ENCODE peak calls at places on chromosomes 11 and 22, in seven cellular contexts. One of them, this sample, is unnamed.
A peak's percentile ranks its signal among the peaks of the same experiment; 100 is the strongest.

GRCh38 chr11:73662445-73663157 is 16.2 kb downstream of the PLEKHB1 start:
- DNase-seq in NCI-H1930: no peak
- DNase-seq in stimulated activated CD8-positive, alpha-beta memory T cell treated with anti-CD3 and anti-CD28 coated beads, Interleukin-4, amount 100 ng/mL, for 24 hours: no peak
- DNase-seq in HS-5: no peak
- DNase-seq in NCI-H2107: no peak
- DNase-seq in stimulated activated CD4-positive, alpha-beta T cell treated with anti-CD3 and anti-CD28 coated beads, TNF-alpha, amount 100 ng/mL, for 4 hours: no peak
- DNase-seq in NCI-H510A: no peak
- DNase-seq in this sample: no peak

GRCh38 chr11:70483940-70484339 is 85.6 kb downstream of the CTTN start:
- DNase-seq in stimulated activated CD8-positive, alpha-beta memory T cell treated with anti-CD3 and anti-CD28 coated beads, Interleukin-4, amount 100 ng/mL, for 24 hours: no peak
- DNase-seq in stimulated activated CD4-positive, alpha-beta T cell treated with anti-CD3 and anti-CD28 coated beads, TNF-alpha, amount 100 ng/mL, for 4 hours: no peak
- DNase-seq in NCI-H1930: no peak
- DNase-seq in NCI-H510A: no peak
- DNase-seq in HS-5: no peak
- DNase-seq in NCI-H2107: no peak
- DNase-seq in this sample: no peak

GRCh38 chr11:66637557-66638176 is 836 bp upstream of the RBM4 start:
- DNase-seq in NCI-H2107: no peak
- DNase-seq in NCI-H1930: no peak
- DNase-seq in HS-5: no peak
- DNase-seq in stimulated activated CD4-positive, alpha-beta T cell treated with anti-CD3 and anti-CD28 coated beads, TNF-alpha, amount 100 ng/mL, for 4 hours: no peak
- DNase-seq in NCI-H510A: no peak
- DNase-seq in stimulated activated CD8-positive, alpha-beta memory T cell treated with anti-CD3 and anti-CD28 coated beads, Interleukin-4, amount 100 ng/mL, for 24 hours: no peak
- DNase-seq in this sample: no peak

GRCh38 chr22:46146329-46146728 is 4.0 kb upstream of the PPARA start:
- DNase-seq in stimulated activated CD4-positive, alpha-beta T cell treated with anti-CD3 and anti-CD28 coated beads, TNF-alpha, amount 100 ng/mL, for 4 hours: no peak
- DNase-seq in NCI-H2107: no peak
- DNase-seq in HS-5: no peak
- DNase-seq in NCI-H510A: no peak
- DNase-seq in NCI-H1930: no peak
- DNase-seq in stimulated activated CD8-positive, alpha-beta memory T cell treated with anti-CD3 and anti-CD28 coated beads, Interleukin-4, amount 100 ng/mL, for 24 hours: no peak
- DNase-seq in this sample: no peak

GRCh38 chr11:57639321-57640067 is 10.2 kb downstream of the YPEL4 start:
- DNase-seq in NCI-H1930: no peak
- DNase-seq in NCI-H510A: no peak
- DNase-seq in HS-5: no peak
- DNase-seq in stimulated activated CD4-positive, alpha-beta T cell treated with anti-CD3 and anti-CD28 coated beads, TNF-alpha, amount 100 ng/mL, for 4 hours: no peak
- DNase-seq in stimulated activated CD8-positive, alpha-beta memory T cell treated with anti-CD3 and anti-CD28 coated beads, Interleukin-4, amount 100 ng/mL, for 24 hours: no peak
- DNase-seq in NCI-H2107: no peak
- DNase-seq in this sample: no peak

GRCh38 chr11:116439480-116439759 is 333.4 kb downstream of the BUD13 start:
- DNase-seq in NCI-H510A: no peak
- DNase-seq in stimulated activated CD4-positive, alpha-beta T cell treated with anti-CD3 and anti-CD28 coated beads, TNF-alpha, amount 100 ng/mL, for 4 hours: no peak
- DNase-seq in NCI-H2107: no peak
- DNase-seq in NCI-H1930: no peak
- DNase-seq in stimulated activated CD8-positive, alpha-beta memory T cell treated with anti-CD3 and anti-CD28 coated beads, Interleukin-4, amount 100 ng/mL, for 24 hours: no peak
- DNase-seq in HS-5: no peak
- DNase-seq in this sample: no peak

GRCh38 chr11:27319065-27319464 is 44.0 kb downstream of the CCDC34 start:
- DNase-seq in NCI-H1930: no peak
- DNase-seq in stimulated activated CD8-positive, alpha-beta memory T cell treated with anti-CD3 and anti-CD28 coated beads, Interleukin-4, amount 100 ng/mL, for 24 hours: no peak
- DNase-seq in stimulated activated CD4-positive, alpha-beta T cell treated with anti-CD3 and anti-CD28 coated beads, TNF-alpha, amount 100 ng/mL, for 4 hours: no peak
- DNase-seq in HS-5: no peak
- DNase-seq in NCI-H2107: no peak
- DNase-seq in NCI-H510A: no peak
- DNase-seq in this sample: peak; percentile 52

GRCh38 chr11:10426475-10426874 is 28.6 kb upstream of the AMPD3 start:
- DNase-seq in HS-5: peak; percentile 13
- DNase-seq in NCI-H510A: no peak
- DNase-seq in stimulated activated CD4-positive, alpha-beta T cell treated with anti-CD3 and anti-CD28 coated beads, TNF-alpha, amount 100 ng/mL, for 4 hours: no peak
- DNase-seq in stimulated activated CD8-positive, alpha-beta memory T cell treated with anti-CD3 and anti-CD28 coated beads, Interleukin-4, amount 100 ng/mL, for 24 hours: no peak
- DNase-seq in NCI-H2107: no peak
- DNase-seq in NCI-H1930: no peak
- DNase-seq in this sample: peak; percentile 29

GRCh38 chr11:9753031-9753430 is 89.2 kb downstream of the SWAP70 start:
- DNase-seq in NCI-H2107: no peak
- DNase-seq in HS-5: peak; percentile 72
- DNase-seq in NCI-H1930: no peak
- DNase-seq in stimulated activated CD4-positive, alpha-beta T cell treated with anti-CD3 and anti-CD28 coated beads, TNF-alpha, amount 100 ng/mL, for 4 hours: no peak
- DNase-seq in stimulated activated CD8-positive, alpha-beta memory T cell treated with anti-CD3 and anti-CD28 coated beads, Interleukin-4, amount 100 ng/mL, for 24 hours: no peak
- DNase-seq in NCI-H510A: no peak
- DNase-seq in this sample: no peak

GRCh38 chr22:30872282-30873041 is 96.1 kb downstream of the MORC2 start:
- DNase-seq in stimulated activated CD8-positive, alpha-beta memory T cell treated with anti-CD3 and anti-CD28 coated beads, Interleukin-4, amount 100 ng/mL, for 24 hours: no peak
- DNase-seq in NCI-H1930: no peak
- DNase-seq in NCI-H510A: no peak
- DNase-seq in HS-5: no peak
- DNase-seq in NCI-H2107: no peak
- DNase-seq in stimulated activated CD4-positive, alpha-beta T cell treated with anti-CD3 and anti-CD28 coated beads, TNF-alpha, amount 100 ng/mL, for 4 hours: no peak
- DNase-seq in this sample: no peak

GRCh38 chr11:108324587-108324986 is 101.7 kb downstream of the ATM start:
- DNase-seq in NCI-H510A: no peak
- DNase-seq in NCI-H2107: no peak
- DNase-seq in HS-5: peak; percentile 23
- DNase-seq in stimulated activated CD4-positive, alpha-beta T cell treated with anti-CD3 and anti-CD28 coated beads, TNF-alpha, amount 100 ng/mL, for 4 hours: no peak
- DNase-seq in NCI-H1930: no peak
- DNase-seq in stimulated activated CD8-positive, alpha-beta memory T cell treated with anti-CD3 and anti-CD28 coated beads, Interleukin-4, amount 100 ng/mL, for 24 hours: no peak
- DNase-seq in this sample: no peak

GRCh38 chr11:94895971-94896370 is 77.4 kb downstream of the CWC15 start:
- DNase-seq in HS-5: no peak
- DNase-seq in NCI-H2107: no peak
- DNase-seq in NCI-H1930: no peak
- DNase-seq in NCI-H510A: no peak
- DNase-seq in stimulated activated CD4-positive, alpha-beta T cell treated with anti-CD3 and anti-CD28 coated beads, TNF-alpha, amount 100 ng/mL, for 4 hours: no peak
- DNase-seq in stimulated activated CD8-positive, alpha-beta memory T cell treated with anti-CD3 and anti-CD28 coated beads, Interleukin-4, amount 100 ng/mL, for 24 hours: no peak
- DNase-seq in this sample: peak; percentile 22

GRCh38 chr11:11311169-11311568 is 41.9 kb downstream of the CSNK2A3 start:
- DNase-seq in stimulated activated CD8-positive, alpha-beta memory T cell treated with anti-CD3 and anti-CD28 coated beads, Interleukin-4, amount 100 ng/mL, for 24 hours: no peak
- DNase-seq in stimulated activated CD4-positive, alpha-beta T cell treated with anti-CD3 and anti-CD28 coated beads, TNF-alpha, amount 100 ng/mL, for 4 hours: no peak
- DNase-seq in NCI-H510A: no peak
- DNase-seq in NCI-H1930: no peak
- DNase-seq in NCI-H2107: no peak
- DNase-seq in HS-5: no peak
- DNase-seq in this sample: no peak

GRCh38 chr11:76023408-76024068 is 182.8 kb downstream of the WNT11 start:
- DNase-seq in NCI-H2107: no peak
- DNase-seq in NCI-H510A: no peak
- DNase-seq in HS-5: no peak
- DNase-seq in stimulated activated CD8-positive, alpha-beta memory T cell treated with anti-CD3 and anti-CD28 coated beads, Interleukin-4, amount 100 ng/mL, for 24 hours: no peak
- DNase-seq in stimulated activated CD4-positive, alpha-beta T cell treated with anti-CD3 and anti-CD28 coated beads, TNF-alpha, amount 100 ng/mL, for 4 hours: no peak
- DNase-seq in NCI-H1930: no peak
- DNase-seq in this sample: peak; percentile 29

GRCh38 chr11:68839953-68840641 is 1.6 kb downstream of the CPT1A start:
- DNase-seq in stimulated activated CD4-positive, alpha-beta T cell treated with anti-CD3 and anti-CD28 coated beads, TNF-alpha, amount 100 ng/mL, for 4 hours: no peak
- DNase-seq in NCI-H2107: no peak
- DNase-seq in NCI-H510A: no peak
- DNase-seq in HS-5: no peak
- DNase-seq in NCI-H1930: no peak
- DNase-seq in stimulated activated CD8-positive, alpha-beta memory T cell treated with anti-CD3 and anti-CD28 coated beads, Interleukin-4, amount 100 ng/mL, for 24 hours: no peak
- DNase-seq in this sample: no peak

GRCh38 chr11:1653541-1654387 is 24.2 kb downstream of the KRTAP5-5 start:
- DNase-seq in NCI-H510A: no peak
- DNase-seq in HS-5: no peak
- DNase-seq in stimulated activated CD4-positive, alpha-beta T cell treated with anti-CD3 and anti-CD28 coated beads, TNF-alpha, amount 100 ng/mL, for 4 hours: no peak
- DNase-seq in NCI-H1930: no peak
- DNase-seq in NCI-H2107: no peak
- DNase-seq in stimulated activated CD8-positive, alpha-beta memory T cell treated with anti-CD3 and anti-CD28 coated beads, Interleukin-4, amount 100 ng/mL, for 24 hours: no peak
- DNase-seq in this sample: no peak

This sample was measured in epithelial cell of prostate.